ENCODE peak calls at places on chromosomes 11 and 22, in four cellular contexts. X is body of pancreas, U is adrenal gland, V is thyroid gland. A is an unnamed sample.

GRCh38 chr22:37213218-37213855 is 1.1 kb upstream of the SSTR3 start:
- DNase-seq in X (no peak), U (no peak), V (no peak), A (no peak)

GRCh38 chr11:67271548-67272284 is 5.4 kb downstream of the GRK2 start:
- DNase-seq in X (no peak), U (peak; percentile 29), V (no peak), A (no peak)

GRCh38 chr22:35538801-35539321 is 1.8 kb upstream of the RASD2 start:
- DNase-seq in X (peak; percentile 31), U (peak; percentile 65), V (peak; percentile 48), A (peak; percentile 33)

GRCh38 chr22:21760640-21761039 is 25.0 kb upstream of the YPEL1 start:
- DNase-seq in X (no peak), U (no peak), V (no peak), A (no peak)

GRCh38 chr11:94196363-94196762 is 67.7 kb downstream of the PANX1 start:
- DNase-seq in X (no peak), U (no peak), V (no peak), A (no peak)

GRCh38 chr11:101618691-101619090 is 34.9 kb upstream of the TRPC6 start:
- DNase-seq in X (no peak), U (no peak), V (no peak), A (no peak)

GRCh38 chr11:85170184-85170583 is 457.0 kb downstream of the DLG2 start:
- DNase-seq in X (no peak), U (no peak), V (no peak), A (peak; percentile 53)

GRCh38 chr11:9858218-9858617 is 194.3 kb downstream of the SWAP70 start:
- DNase-seq in X (no peak), U (no peak), V (no peak), A (no peak)

GRCh38 chr22:19940536-19941364 is 822 bp upstream of the COMT start:
- DNase-seq in X (no peak), U (no peak), V (no peak), A (no peak)

GRCh38 chr11:121478226-121478894 is 25.6 kb upstream of the SORL1-AS1 start:
- DNase-seq in X (peak; percentile 20), U (no peak), V (peak; percentile 77), A (no peak)

GRCh38 chr11:130246719-130247118 is 68.0 kb downstream of the ZBTB44 start:
- DNase-seq in X (no peak), U (no peak), V (no peak), A (no peak)

GRCh38 chr22:27642104-27642800 is 159.3 kb downstream of the MN1 start:
- DNase-seq in X (no peak), U (no peak), V (no peak), A (no peak)

GRCh38 chr11:112881461-112881860 is 79.8 kb upstream of the NCAM1 start:
- DNase-seq in X (peak; percentile 65), U (peak; percentile 87), V (peak; percentile 83), A (no peak)

GRCh38 chr11:48019597-48019996 is 39.2 kb downstream of the PTPRJ start:
- DNase-seq in X (no peak), U (no peak), V (no peak), A (no peak)

GRCh38 chr22:32475428-32476010 is 908 bp downstream of the FBXO7 start:
- DNase-seq in X (peak; percentile 41), U (peak; percentile 55), V (peak; percentile 66), A (peak; percentile 8)

GRCh38 chr11:9459573-9460321 is 1.1 kb upstream of the ZNF143 start:
- DNase-seq in X (peak; percentile 23), U (peak; percentile 27), V (peak; percentile 21), A (peak; percentile 22)

GRCh38 chr11:118435893-118436624 is at the start of gene KMT2A:
- DNase-seq in X (peak; percentile 98), U (peak; percentile 99), V (peak; percentile 98), A (peak; percentile 90)

GRCh38 chr22:45903355-45904149 is 73.4 kb downstream of the WNT7B start:
- DNase-seq in X (peak; percentile 39), U (peak; percentile 60), V (peak; percentile 16), A (no peak)

GRCh38 chr11:9571766-9572120 is 1.7 kb upstream of the WEE1 start:
- DNase-seq in X (no peak), U (no peak), V (no peak), A (no peak)

GRCh38 chr22:22884888-22885840 is 2.5 kb upstream of the IGLL5 start:
- DNase-seq in X (no peak), U (no peak), V (no peak), A (no peak)

GRCh38 chr22:36816338-36816634 is 549 bp downstream of the PVALB start:
- DNase-seq in X (no peak), U (no peak), V (no peak), A (no peak)

GRCh38 chr11:61258546-61258945 is 17.6 kb downstream of the PGA5 start:
- DNase-seq in X (no peak), U (no peak), V (no peak), A (no peak)

GRCh38 chr22:33427461-33427860 is 369.3 kb upstream of the SYN3 start:
- DNase-seq in X (no peak), U (no peak), V (no peak), A (no peak)

GRCh38 chr11:130160460-130161090 is 993 bp downstream of the ST14 start:
- DNase-seq in X (no peak), U (no peak), V (no peak), A (no peak)

GRCh38 chr11:96154802-96155520 is 188.0 kb downstream of the MAML2 start:
- DNase-seq in X (no peak), U (no peak), V (peak; percentile 43), A (no peak)

GRCh38 chr11:78372114-78372768 is 45.4 kb downstream of the GAB2 start:
- DNase-seq in X (no peak), U (no peak), V (no peak), A (no peak)

GRCh38 chr11:103035656-103036434 is 56.1 kb downstream of the DCUN1D5 start:
- DNase-seq in X (peak; percentile 43), U (peak; percentile 45), V (no peak), A (peak; percentile 84)

GRCh38 chr22:49951001-49951677 is 9.4 kb upstream of the PIM3 start:
- DNase-seq in X (peak; percentile 99), U (no peak), V (peak; percentile 99), A (no peak)

GRCh38 chr11:15342163-15342562 is 227.4 kb downstream of the INSC start:
- DNase-seq in X (no peak), U (no peak), V (no peak), A (no peak)

DNA sequence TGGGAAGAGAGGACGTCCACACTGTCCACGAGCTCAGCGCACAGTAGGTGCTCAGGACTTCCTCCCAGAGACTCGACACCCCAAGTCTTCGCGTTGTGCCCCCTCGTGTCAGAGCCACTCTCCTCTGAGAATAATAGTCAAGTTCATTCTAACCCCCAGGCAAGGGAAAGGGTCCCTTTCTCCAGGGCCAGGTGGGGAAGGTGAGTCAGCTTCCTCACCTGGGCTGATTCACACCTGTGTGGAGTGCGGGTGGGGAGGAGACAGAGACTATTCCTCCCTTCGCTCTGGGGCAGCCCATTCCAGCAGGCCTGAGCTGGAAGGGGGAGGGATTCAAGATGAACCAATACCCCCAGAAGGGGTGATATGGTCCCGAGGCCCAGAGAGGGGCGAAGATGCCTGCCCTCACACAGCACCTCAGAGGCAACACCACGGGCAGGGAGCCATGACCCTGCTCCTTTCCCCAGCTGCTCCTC is 29.1 kb downstream of the RPL3 start:
- DNase-seq in X (no peak), U (no peak), V (no peak), A (peak; percentile 48)
- TF ChIP-seq POLR2A in X (no peak), U (no peak), V (no peak), A (no peak)

DNA sequence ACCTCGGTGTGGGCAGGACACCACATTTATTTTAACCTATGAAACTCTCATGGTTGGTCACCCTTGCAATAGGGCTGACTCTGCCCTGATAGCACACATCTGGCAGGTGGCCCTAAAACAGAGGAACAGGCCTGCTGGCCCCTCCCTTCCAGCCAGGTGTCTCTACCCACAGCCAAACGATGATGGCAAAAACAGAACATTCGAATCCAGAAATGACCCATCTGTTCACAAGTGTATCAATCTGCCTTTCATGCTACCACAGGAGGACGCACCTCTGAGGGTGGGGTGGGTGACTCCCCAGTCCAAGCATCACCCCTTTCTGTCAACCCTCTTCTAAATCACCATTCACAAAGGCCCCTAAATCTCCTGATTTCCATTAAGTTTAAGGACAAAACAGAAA is 118.1 kb downstream of the ETS1 start:
- DNase-seq in X (no peak), U (no peak), V (no peak), A (no peak)
- TF ChIP-seq POLR2A in X (no peak), U (no peak), V (no peak), A (no peak)

GRCh38 chr11:12224537-12224893 is 114.1 kb downstream of the MICAL2 start:
- DNase-seq in X (peak; percentile 38), U (peak; percentile 54), V (peak; percentile 60), A (no peak)
- TF ChIP-seq POLR2A in X (peak; percentile 19), U (no peak), V (no peak), A (no peak)

GRCh38 chr11:46237248-46238077 is 40.0 kb upstream of the CREB3L1 start:
- DNase-seq in X (no peak), U (peak; percentile 91), V (peak; percentile 39), A (peak; percentile 86)
- TF ChIP-seq POLR2A in X (no peak), U (peak; percentile 48), V (no peak), A (peak; percentile 57)

GRCh38 chr22:38981005-38981658 is 1.0 kb upstream of the APOBEC3B start:
- DNase-seq in X (peak; percentile 73), U (no peak), V (peak; percentile 89), A (peak; percentile 37)

GRCh38 chr22:38986629-38987028 is 4.5 kb downstream of the APOBEC3B start:
- DNase-seq in X (no peak), U (no peak), V (no peak), A (no peak)

GRCh38 chr22:38981659-38982007 is 514 bp upstream of the APOBEC3B start:
- DNase-seq in X (peak; percentile 32), U (no peak), V (peak; percentile 26), A (no peak)

GRCh38 chr22:38984224-38984623 is 2.1 kb downstream of the APOBEC3B start:
- DNase-seq in X (no peak), U (no peak), V (no peak), A (no peak)

DNA sequence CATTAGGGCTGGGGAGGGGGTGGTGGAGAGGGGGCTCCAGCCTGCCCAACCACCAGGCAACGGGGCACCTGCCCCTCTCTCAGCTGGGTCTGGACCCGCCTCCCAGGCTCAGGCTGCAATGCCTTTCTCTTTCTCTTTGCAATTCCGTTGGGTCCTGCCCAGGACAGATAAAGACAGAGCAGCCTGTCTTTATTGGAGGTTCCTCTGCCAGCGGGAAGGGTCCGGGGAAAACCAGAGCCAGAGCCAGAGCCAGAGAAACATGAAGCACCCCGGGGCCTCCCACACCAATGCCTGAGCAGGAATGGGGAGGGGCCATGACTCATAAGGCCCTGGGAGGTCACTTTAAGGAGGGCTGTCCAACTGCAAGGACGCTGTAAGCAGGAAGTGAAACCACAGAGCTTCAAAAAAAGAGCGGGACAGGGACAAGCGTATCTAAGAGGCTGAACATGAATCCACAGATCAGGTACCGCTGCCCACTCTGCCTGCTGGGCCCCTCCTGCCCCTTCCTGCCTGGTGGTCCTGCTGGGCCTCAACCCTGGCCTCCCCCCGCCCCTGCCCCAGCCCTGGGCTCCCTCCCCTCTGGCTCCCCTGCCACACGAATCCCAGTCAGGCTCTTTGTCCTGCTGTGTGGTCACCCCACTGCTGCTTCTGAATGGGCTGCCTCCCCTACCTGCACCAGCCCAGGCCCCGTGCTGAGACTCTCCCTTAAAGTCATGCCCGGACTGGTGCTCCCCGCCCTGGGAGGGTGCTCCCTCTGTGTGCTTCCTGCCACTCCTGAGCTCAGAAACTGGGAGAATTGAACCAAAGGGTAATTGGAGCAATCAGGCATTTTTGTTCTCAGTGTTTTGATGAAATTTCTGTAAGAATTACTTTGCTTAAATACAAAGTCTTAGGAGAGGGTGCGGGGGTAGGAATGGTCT is at the start of gene APOBEC3B:
- DNase-seq in X (peak; percentile 91), U (peak; percentile 88), V (peak; percentile 94), A (peak; percentile 81)
- TF ChIP-seq POLR2A in X (peak; percentile 83), U (no peak), V (no peak), A (no peak)

A was measured in HCT116.